ENCODE peak calls at places on chromosomes 6 and 20, in four cellular contexts. Z is ascending aorta, D is tibial nerve, X is thoracic aorta. Y is an unnamed sample.

GRCh38 chr20:50930139-50931047 is 844 bp downstream of the ADNP start:
- DNase-seq in Z (no peak), D (no peak), X (no peak), Y (no peak)

GRCh38 chr6:145789443-145789842 is 25.2 kb downstream of the FBXO30 start:
- DNase-seq in Z (no peak), D (no peak), X (no peak), Y (no peak)

GRCh38 chr20:54123587-54124180 is 50.1 kb downstream of the CYP24A1 start:
- DNase-seq in Z (no peak), D (no peak), X (no peak), Y (peak)

GRCh38 chr6:33590531-33591198 is 10.6 kb upstream of the BAK1 start:
- DNase-seq in Z (no peak), D (no peak), X (no peak), Y (no peak)

GRCh38 chr6:453152-453551 is 61.6 kb downstream of the IRF4 start:
- DNase-seq in Z (no peak), D (peak), X (no peak), Y (no peak)

GRCh38 chr6:16419636-16420331 is 181.4 kb downstream of the GMPR start:
- DNase-seq in Z (no peak), D (no peak), X (no peak), Y (no peak)

GRCh38 chr20:61297981-61298380 is 45.9 kb downstream of the CDH4 start:
- DNase-seq in Z (no peak), D (no peak), X (no peak), Y (no peak)

GRCh38 chr20:48425776-48426175 is 402.0 kb downstream of the PREX1 start:
- DNase-seq in Z (no peak), D (no peak), X (no peak), Y (no peak)

GRCh38 chr6:56956481-56956880 is 1.6 kb downstream of the BEND6 start:
- DNase-seq in Z (no peak), D (no peak), X (no peak), Y (no peak)

GRCh38 chr6:153553627-153554026 is 422.5 kb upstream of the RGS17 start:
- DNase-seq in Z (no peak), D (no peak), X (no peak), Y (no peak)

GRCh38 chr6:151655099-151655498 is 152.4 kb upstream of the ESR1 start:
- DNase-seq in Z (no peak), D (no peak), X (no peak), Y (no peak)

GRCh38 chr6:139847322-139847797 is 472.9 kb upstream of the CITED2 start:
- DNase-seq in Z (no peak), D (no peak), X (no peak), Y (no peak)

GRCh38 chr6:5478380-5478779 is 217.1 kb downstream of the FARS2 start:
- DNase-seq in Z (no peak), D (no peak), X (no peak), Y (no peak)

GRCh38 chr6:11918021-11918738 is 93.9 kb upstream of the HIVEP1 start:
- DNase-seq in Z (no peak), D (no peak), X (no peak), Y (peak)

GRCh38 chr20:61816606-61817005 is 249.1 kb downstream of the TAF4 start:
- DNase-seq in Z (no peak), D (no peak), X (no peak), Y (no peak)

GRCh38 chr6:37160922-37161778 is 8.8 kb upstream of the PIM1 start:
- DNase-seq in Z (no peak), D (no peak), X (no peak), Y (no peak)

GRCh38 chr6:17865798-17866725 is 121.4 kb downstream of the KIF13A start:
- DNase-seq in Z (peak), D (peak), X (peak), Y (peak)

GRCh38 chr6:97958143-97958542 is 675.1 kb upstream of the MMS22L start:
- DNase-seq in Z (no peak), D (no peak), X (no peak), Y (no peak)

GRCh38 chr6:49826743-49827406 is 39.5 kb downstream of the CRISP1 start:
- DNase-seq in Z (no peak), D (no peak), X (no peak), Y (no peak)

GRCh38 chr6:34057790-34058189 is 88.1 kb downstream of the GRM4 start:
- DNase-seq in Z (no peak), D (no peak), X (no peak), Y (no peak)

GRCh38 chr20:54219751-54220426 is 12.0 kb downstream of the PFDN4 start:
- DNase-seq in Z (no peak), D (no peak), X (no peak), Y (no peak)

GRCh38 chr6:157070403-157071107 is 252.8 kb downstream of the TMEM242 start:
- DNase-seq in Z (no peak), D (no peak), X (no peak), Y (no peak)

GRCh38 chr6:92468066-92468465 is 951.3 kb downstream of the EPHA7 start:
- DNase-seq in Z (no peak), D (no peak), X (no peak), Y (no peak)

GRCh38 chr20:40195742-40196141 is 493.3 kb downstream of the MAFB start:
- DNase-seq in Z (no peak), D (no peak), X (no peak), Y (no peak)

GRCh38 chr6:11606287-11606686 is 68.7 kb downstream of the TMEM170B start:
- DNase-seq in Z (no peak), D (peak), X (no peak), Y (no peak)

DNA sequence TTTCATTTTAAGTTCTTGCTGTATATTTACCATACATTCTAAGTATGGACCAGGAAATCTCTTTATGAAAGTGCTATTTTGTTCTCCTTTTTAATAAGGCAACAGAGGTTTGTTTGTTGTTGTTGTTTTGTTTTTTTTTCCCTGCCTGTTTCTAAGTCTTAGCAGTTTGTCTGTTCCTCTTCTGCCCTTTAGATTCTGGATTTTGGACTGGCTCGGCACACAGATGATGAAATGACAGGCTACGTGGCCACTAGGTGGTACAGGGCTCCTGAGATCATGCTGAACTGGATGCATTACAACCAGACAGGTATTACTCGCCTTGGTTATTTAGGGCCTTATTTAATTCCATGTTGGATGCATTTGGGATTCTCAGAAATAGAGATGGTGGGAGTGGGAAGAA is 48.0 kb downstream of the MAPK14 start:
- DNase-seq in Z (no peak), D (no peak), X (no peak), Y (no peak)
- TF ChIP-seq CTCF in Z (no peak), D (no peak), X (no peak), Y (no peak)

DNA sequence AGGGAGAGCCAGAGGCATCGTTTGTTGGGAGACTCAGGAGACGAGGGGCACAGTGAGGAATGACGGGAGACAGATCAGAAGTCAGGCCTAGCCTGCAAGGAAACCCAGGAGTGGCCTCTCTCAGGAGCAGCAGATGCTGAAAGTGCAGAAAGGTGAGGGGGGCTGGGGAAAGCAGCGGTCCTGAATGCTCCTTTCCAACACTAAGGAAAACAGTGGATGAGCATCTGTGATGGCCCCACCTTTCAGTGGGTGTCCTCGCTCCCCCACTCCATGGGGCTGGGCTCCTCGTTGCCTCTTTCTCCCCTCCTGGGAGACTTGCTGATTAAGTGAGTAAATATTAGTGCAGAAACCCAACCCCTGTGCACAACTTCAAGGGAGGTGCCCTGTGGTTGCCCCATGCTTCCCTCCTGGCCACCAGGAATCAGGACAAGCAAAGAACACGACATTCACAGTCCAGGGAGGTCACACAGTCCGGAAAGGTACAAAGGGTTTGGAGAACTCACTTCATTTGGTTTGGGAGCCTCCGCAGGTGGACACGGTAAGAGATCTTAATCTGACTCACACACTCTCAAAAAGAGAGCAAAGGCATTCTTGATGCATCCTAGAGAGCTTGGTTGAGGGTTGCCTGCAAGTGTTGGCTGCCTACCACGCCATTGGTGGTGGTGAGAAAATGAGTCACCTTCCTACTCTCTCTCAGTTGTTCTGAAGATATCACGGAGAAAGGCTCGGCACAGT is 9.7 kb upstream of the BPIFB1 start:
- DNase-seq in Z (no peak), D (no peak), X (no peak), Y (no peak)
- TF ChIP-seq CTCF in Z (no peak), D (no peak), X (no peak), Y (no peak)

GRCh38 chr6:24996145-24996836 is 60.5 kb upstream of the RIPOR2 start:
- DNase-seq in Z (no peak), D (no peak), X (no peak), Y (no peak)

GRCh38 chr6:24991748-24992467 is 56.1 kb upstream of the RIPOR2 start:
- DNase-seq in Z (no peak), D (peak), X (no peak), Y (no peak)

GRCh38 chr6:24997186-24997585 is 61.4 kb upstream of the RIPOR2 start:
- DNase-seq in Z (no peak), D (no peak), X (no peak), Y (no peak)

GRCh38 chr6:24995270-24995669 is 59.5 kb upstream of the RIPOR2 start:
- DNase-seq in Z (no peak), D (no peak), X (no peak), Y (no peak)

DNA sequence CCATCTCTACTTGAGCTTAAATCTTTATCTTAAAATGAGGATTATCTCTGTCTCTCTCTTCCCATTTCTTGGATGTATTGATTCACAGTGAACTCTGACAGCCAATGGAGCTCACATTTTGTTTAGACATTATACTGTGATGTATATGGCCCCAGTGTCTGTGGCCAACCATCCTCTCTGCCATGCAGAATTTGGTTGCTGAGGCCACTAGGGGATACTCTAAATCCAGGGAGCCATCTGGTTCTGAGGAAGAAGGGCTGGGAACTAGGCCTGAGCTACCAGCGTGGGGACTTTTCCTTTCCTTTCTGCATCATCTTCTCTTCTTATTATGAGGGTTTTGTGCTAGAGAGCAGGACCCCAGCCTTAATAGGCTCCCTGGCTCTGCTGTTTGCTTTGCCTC is 59.1 kb upstream of the RIPOR2 start:
- DNase-seq in Z (no peak), D (no peak), X (no peak), Y (no peak)
- TF ChIP-seq CTCF in Z (no peak), D (no peak), X (no peak), Y (peak)

GRCh38 chr20:49889245-49889942 is 25.9 kb downstream of the SPATA2 start:
- DNase-seq in Z (no peak), D (no peak), X (no peak), Y (no peak)

GRCh38 chr20:49890651-49891361 is 24.5 kb downstream of the SPATA2 start:
- DNase-seq in Z (no peak), D (no peak), X (no peak), Y (no peak)

GRCh38 chr20:49888341-49889244 is 26.7 kb downstream of the SPATA2 start:
- DNase-seq in Z (no peak), D (peak), X (no peak), Y (no peak)

GRCh38 chr20:49891486-49891885 is 23.8 kb downstream of the SPATA2 start:
- DNase-seq in Z (no peak), D (no peak), X (no peak), Y (no peak)

DNA sequence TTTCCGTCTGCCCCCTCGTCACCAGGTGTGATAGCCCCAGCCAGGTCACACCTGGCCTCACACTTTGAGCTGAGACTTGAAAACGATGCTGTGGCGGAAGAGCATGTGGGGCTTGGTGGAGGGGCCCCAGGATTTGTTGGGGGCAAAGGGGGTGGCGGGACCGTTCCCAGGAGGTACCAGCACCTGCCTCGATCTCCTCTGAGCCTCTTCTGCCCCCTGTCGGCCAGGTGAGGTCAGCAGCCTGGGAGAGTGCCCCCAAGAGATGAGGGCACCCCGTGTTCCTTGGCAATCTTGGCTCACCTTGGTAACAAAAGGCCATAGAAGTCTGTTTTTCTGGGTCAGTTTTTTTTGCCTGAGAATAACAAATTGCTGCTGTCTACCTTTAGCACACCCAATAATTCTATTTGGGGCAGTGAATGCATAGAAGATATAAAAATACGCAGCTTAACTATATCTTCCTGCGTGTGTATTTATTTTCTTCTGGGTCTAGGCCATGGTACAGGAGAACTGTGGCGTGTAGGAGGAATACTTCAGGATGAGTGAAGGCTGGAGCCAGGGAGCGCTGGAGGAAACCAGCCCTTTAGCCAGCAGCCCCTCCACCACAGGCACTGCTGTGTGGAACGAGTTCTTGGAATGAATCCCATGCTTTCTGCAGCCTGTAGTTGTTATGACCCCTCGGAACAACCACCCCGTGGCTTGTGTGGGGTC is 25.2 kb downstream of the SPATA2 start:
- DNase-seq in Z (no peak), D (no peak), X (no peak), Y (no peak)
- TF ChIP-seq CTCF in Z (no peak), D (no peak), X (no peak), Y (no peak)

GRCh38 chr6:77173472-77174074 is 289.7 kb downstream of the HTR1B start:
- DNase-seq in Z (no peak), D (no peak), X (no peak), Y (no peak)
- TF ChIP-seq CTCF in Z (no peak), D (no peak), X (no peak), Y (no peak)